ENCODE peak calls at places on chromosomes 7 and 10, in four cellular contexts. One of them, this sample, is unnamed.

GRCh38 chr10:118045842-118046490 is 775 bp downstream of the RAB11FIP2 start:
- DNase-seq in right atrium auricular region: peak
- DNase-seq in Panc1: peak
- DNase-seq in IMR-90: peak
- DNase-seq in this sample: peak

GRCh38 chr10:86363184-86363832 is 3.3 kb downstream of the GRID1 start:
- DNase-seq in IMR-90: no peak
- DNase-seq in Panc1: no peak
- DNase-seq in right atrium auricular region: no peak
- DNase-seq in this sample: no peak

GRCh38 chr7:66100408-66101050 is 14.1 kb upstream of the CRCP start:
- DNase-seq in Panc1: no peak
- DNase-seq in right atrium auricular region: no peak
- DNase-seq in IMR-90: no peak
- DNase-seq in this sample: no peak

GRCh38 chr10:88961266-88961665 is 8.7 kb upstream of the ACTA2 start:
- DNase-seq in IMR-90: no peak
- DNase-seq in right atrium auricular region: no peak
- DNase-seq in Panc1: no peak
- DNase-seq in this sample: no peak

GRCh38 chr10:30911303-30911863 is 120.3 kb downstream of the ZNF438 start:
- DNase-seq in Panc1: no peak
- DNase-seq in IMR-90: no peak
- DNase-seq in right atrium auricular region: no peak
- DNase-seq in this sample: no peak

GRCh38 chr7:26620352-26620751 is 244.0 kb downstream of the SKAP2 start:
- DNase-seq in Panc1: no peak
- DNase-seq in IMR-90: no peak
- DNase-seq in right atrium auricular region: no peak
- DNase-seq in this sample: peak

GRCh38 chr7:27108390-27109127 is 6.1 kb upstream of the HOXA2 start:
- DNase-seq in Panc1: no peak
- DNase-seq in right atrium auricular region: peak
- DNase-seq in IMR-90: peak
- DNase-seq in this sample: no peak

GRCh38 chr7:22784346-22784745 is 38.3 kb downstream of the TOMM7 start:
- DNase-seq in right atrium auricular region: no peak
- DNase-seq in Panc1: no peak
- DNase-seq in IMR-90: peak
- DNase-seq in this sample: no peak

GRCh38 chr10:78777466-78778256 is 291.1 kb upstream of the ZMIZ1 start:
- DNase-seq in Panc1: no peak
- DNase-seq in IMR-90: peak
- DNase-seq in right atrium auricular region: peak
- DNase-seq in this sample: no peak

GRCh38 chr10:115898242-115898641 is 374.8 kb downstream of the GFRA1 start:
- DNase-seq in right atrium auricular region: no peak
- DNase-seq in Panc1: no peak
- DNase-seq in IMR-90: no peak
- DNase-seq in this sample: no peak

GRCh38 chr10:124648738-124649137 is 95.4 kb downstream of the FAM53B start:
- DNase-seq in IMR-90: peak
- DNase-seq in right atrium auricular region: no peak
- DNase-seq in Panc1: no peak
- DNase-seq in this sample: peak

GRCh38 chr7:30206942-30207341 is 72.2 kb downstream of the MTURN start:
- DNase-seq in right atrium auricular region: no peak
- DNase-seq in Panc1: no peak
- DNase-seq in IMR-90: no peak
- DNase-seq in this sample: no peak

GRCh38 chr7:131068604-131069021 is 259.1 kb upstream of the MKLN1 start:
- DNase-seq in Panc1: no peak
- DNase-seq in right atrium auricular region: no peak
- DNase-seq in IMR-90: peak
- DNase-seq in this sample: no peak
- TF ChIP-seq CTCF in Panc1: no peak
- TF ChIP-seq CTCF in right atrium auricular region: peak
- TF ChIP-seq CTCF in IMR-90: peak
- TF ChIP-seq CTCF in this sample: peak

GRCh38 chr7:45161138-45161537 is 3.5 kb downstream of the RAMP3 start:
- DNase-seq in right atrium auricular region: no peak
- DNase-seq in IMR-90: no peak
- DNase-seq in Panc1: no peak
- DNase-seq in this sample: no peak
- H3K4me3 ChIP-seq in right atrium auricular region: no peak
- H3K4me3 ChIP-seq in IMR-90: no peak
- H3K4me3 ChIP-seq in Panc1: no peak
- H3K4me3 ChIP-seq in this sample: no peak

DNA sequence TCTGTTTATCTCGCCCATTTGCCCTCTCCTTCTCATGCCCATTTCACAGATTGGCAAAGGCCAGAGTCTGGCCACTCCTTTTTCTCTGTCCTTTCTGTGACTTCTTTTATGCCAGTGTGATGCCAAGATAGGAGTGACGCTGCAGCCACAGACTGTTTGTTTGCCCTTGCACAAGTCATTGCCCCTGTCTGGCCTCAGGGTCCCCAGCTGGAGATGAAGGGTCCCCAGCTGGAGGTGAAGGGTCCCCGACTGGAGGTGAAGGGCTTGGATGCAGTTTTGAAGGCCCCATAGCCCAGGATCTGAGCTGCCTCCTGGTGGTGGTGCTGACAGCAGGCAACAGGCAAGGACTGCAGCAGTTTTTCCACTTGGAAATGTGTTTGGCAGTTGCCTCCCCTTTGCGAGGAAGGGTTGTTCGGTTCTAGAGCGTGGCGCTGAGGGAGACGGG is 50.8 kb upstream of the SLC29A3 start:
- DNase-seq in right atrium auricular region: no peak
- DNase-seq in IMR-90: peak
- DNase-seq in Panc1: no peak
- DNase-seq in this sample: no peak
- TF ChIP-seq CTCF in right atrium auricular region: peak
- TF ChIP-seq CTCF in IMR-90: peak
- TF ChIP-seq CTCF in Panc1: no peak
- TF ChIP-seq CTCF in this sample: peak

GRCh38 chr10:69573056-69573806 is at the start of gene NEUROG3:
- DNase-seq in IMR-90: no peak
- DNase-seq in right atrium auricular region: no peak
- DNase-seq in Panc1: no peak
- DNase-seq in this sample: no peak

GRCh38 chr10:69576334-69577011 is 3.3 kb upstream of the NEUROG3 start:
- DNase-seq in right atrium auricular region: no peak
- DNase-seq in Panc1: no peak
- DNase-seq in IMR-90: no peak
- DNase-seq in this sample: no peak

GRCh38 chr10:69577268-69578232 is 4.3 kb upstream of the NEUROG3 start:
- DNase-seq in Panc1: no peak
- DNase-seq in IMR-90: no peak
- DNase-seq in right atrium auricular region: no peak
- DNase-seq in this sample: no peak

GRCh38 chr10:69574571-69574978 is 1.4 kb upstream of the NEUROG3 start:
- DNase-seq in IMR-90: no peak
- DNase-seq in right atrium auricular region: no peak
- DNase-seq in Panc1: no peak
- DNase-seq in this sample: no peak

DNA sequence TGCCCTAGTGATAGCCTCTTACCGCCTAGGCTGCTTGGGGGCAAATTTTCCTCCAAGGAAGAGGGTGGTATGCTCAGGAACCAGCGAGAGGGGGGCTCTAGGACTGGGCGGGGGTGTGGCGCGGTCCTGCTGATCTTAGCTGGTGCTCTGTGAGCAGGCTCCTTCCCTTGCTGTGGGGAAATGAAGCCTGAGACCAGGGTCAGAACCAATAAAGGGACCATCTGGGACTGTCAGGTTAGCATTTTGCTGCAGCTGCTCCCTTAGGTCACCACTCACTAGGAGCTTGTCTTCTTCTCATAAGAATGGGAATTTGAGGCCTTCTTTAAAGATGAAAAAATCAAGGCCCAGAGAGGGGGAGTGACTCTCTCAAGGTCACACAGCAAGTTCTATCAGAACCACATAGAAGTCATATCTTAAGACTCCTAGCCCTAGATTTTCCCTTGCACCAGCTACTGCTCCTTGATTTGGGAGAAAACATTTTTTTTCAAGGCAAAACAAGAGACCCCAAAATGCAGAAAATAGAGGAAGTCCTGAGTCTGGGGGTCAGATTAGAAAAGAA is 2.0 kb upstream of the NEUROG3 start:
- DNase-seq in IMR-90: no peak
- DNase-seq in right atrium auricular region: no peak
- DNase-seq in Panc1: no peak
- DNase-seq in this sample: no peak
- H3K4me3 ChIP-seq in IMR-90: no peak
- H3K4me3 ChIP-seq in right atrium auricular region: no peak
- H3K4me3 ChIP-seq in Panc1: peak
- H3K4me3 ChIP-seq in this sample: no peak

DNA sequence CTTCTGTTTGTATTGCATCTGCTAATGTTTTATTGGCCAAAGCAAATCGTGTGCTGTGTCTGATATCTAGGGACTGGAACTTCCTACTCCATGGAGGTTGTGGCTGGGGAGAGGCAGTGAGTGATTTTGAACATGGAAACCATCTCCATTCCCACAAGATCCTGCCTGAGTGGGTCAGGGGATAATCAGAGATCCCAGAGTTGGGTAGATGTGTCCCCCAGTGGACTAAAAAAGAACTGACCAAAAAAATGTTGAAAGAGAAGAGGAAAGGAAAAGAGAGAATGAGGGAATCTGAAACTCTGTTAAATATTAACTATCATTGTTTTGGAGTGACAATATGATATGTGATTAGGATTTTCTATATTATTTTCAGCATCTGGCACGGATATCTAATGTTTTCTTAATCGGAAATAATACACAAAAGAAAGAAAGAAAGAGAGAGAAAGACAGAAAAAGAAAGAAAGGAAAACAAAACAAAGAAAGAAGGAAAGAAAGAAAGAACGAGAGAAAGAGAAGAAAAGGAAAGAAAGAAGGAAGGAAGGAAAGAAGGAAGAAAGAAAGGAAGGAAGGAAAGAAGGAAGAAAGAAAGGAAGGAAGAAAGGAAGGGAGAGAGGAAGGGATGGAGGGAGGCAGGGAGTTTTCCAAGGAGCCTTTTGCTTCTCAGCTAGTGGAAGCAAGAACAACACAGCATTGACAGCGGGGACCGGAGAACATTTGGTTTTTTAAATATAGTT is 638.5 kb downstream of the CCSER2 start:
- DNase-seq in right atrium auricular region: no peak
- DNase-seq in Panc1: no peak
- DNase-seq in IMR-90: no peak
- DNase-seq in this sample: no peak
- TF ChIP-seq CTCF in right atrium auricular region: peak
- TF ChIP-seq CTCF in Panc1: peak
- TF ChIP-seq CTCF in IMR-90: no peak
- TF ChIP-seq CTCF in this sample: no peak

DNA sequence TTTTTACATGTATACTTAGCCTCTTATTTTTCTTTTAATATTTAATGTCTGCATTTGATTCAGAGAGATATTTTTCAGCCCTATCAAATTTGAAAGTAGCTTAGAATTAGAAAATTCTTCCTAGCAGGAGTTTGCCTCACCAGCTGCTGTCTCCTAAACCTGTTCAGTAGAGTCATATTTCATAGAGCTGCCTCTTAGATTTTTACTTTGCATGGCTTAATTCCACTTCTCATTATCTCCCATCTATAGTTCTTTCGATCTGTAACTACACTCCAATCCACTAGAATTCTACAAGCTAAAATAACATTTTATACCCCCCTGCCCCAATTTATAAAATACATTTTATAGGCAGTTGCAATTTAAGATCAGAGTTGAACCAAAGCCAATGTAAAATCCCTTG is 227.0 kb downstream of the ANK3 start:
- DNase-seq in IMR-90: no peak
- DNase-seq in Panc1: no peak
- DNase-seq in right atrium auricular region: no peak
- DNase-seq in this sample: no peak
- H3K4me3 ChIP-seq in IMR-90: no peak
- H3K4me3 ChIP-seq in Panc1: no peak
- H3K4me3 ChIP-seq in right atrium auricular region: no peak
- H3K4me3 ChIP-seq in this sample: no peak

DNA sequence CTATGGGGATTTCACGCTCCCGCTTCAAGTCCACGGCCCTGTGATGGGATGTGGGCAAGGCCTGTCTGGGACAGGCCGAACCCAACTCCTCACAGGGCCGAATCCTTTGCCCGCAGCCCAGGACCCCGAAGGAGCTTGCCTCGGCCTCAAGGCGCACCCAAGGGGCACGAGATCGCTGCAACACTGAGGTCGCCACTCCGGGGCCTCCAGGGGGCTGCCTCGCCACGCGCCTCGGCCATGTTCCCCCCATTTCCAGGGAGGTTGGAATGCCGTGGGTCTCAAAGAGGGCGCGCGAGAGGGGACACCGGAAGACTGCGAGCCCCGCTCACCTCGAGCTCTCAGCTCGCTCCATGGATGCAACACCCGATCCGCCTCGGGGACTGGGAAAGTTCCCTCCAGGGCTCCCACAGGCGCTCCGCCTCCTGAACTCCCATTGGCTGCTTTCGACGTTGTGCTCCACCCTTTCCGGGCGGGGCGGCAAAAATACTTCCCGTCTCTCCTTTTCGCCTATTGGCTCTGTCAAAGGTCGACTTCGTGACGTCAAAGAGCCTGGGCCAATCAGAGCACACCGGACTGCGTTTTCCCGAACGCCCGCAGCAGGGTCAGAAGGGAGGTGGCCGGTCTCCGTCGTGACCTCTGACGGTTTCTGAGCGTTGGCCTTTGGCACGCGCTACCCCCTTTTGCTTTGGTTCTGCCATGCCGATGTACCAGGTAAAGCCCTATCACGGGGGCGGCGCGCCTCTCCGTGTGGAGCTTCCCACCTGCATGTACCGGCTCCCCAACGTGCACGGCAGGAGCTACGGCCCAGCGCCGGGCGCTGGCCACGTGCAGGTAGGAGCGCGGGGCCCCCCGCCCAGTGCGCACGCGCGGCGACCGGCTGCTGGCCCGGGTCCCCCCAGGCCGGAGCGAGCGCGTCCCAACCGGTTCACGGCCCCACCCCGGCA is at the start of the genes AIMP2 and PMS2:
- DNase-seq in IMR-90: peak
- DNase-seq in Panc1: peak
- DNase-seq in right atrium auricular region: peak
- DNase-seq in this sample: peak
- TF ChIP-seq CTCF in IMR-90: peak
- TF ChIP-seq CTCF in Panc1: no peak
- TF ChIP-seq CTCF in right atrium auricular region: no peak
- TF ChIP-seq CTCF in this sample: no peak

DNA sequence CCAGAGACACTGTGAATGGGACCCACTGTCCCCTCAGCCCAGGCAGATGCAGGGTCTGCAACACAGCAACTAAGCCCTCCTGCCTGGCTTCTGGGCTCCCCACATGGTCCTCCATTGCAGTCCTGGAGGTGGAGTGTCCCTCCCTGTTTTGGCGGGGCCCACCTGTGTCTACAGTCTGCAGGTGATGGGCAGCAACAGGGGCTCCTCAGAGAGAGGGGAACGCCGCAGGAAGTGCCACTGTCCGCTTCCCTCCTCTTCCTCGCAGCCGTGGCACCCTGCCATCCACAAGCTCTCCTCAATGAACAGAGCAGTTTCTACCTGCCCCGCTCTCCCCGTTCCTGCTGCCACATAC is 9.3 kb downstream of the CAMK2G start:
- DNase-seq in IMR-90: no peak
- DNase-seq in right atrium auricular region: no peak
- DNase-seq in Panc1: no peak
- DNase-seq in this sample: no peak
- H3K4me3 ChIP-seq in IMR-90: no peak
- H3K4me3 ChIP-seq in right atrium auricular region: no peak
- H3K4me3 ChIP-seq in Panc1: no peak
- H3K4me3 ChIP-seq in this sample: no peak

This sample was measured in HFF-Myc.